ENCODE peak calls at places on chromosomes 7 and 10, in seven cellular contexts. I is heart right ventricle, U is GM18507, C is NCI-H2107, Y is fibroblast of the aortic adventitia, Q is retina, F is astrocyte. A is an unnamed sample.

GRCh38 chr7:121766676-121767075 is 106.3 kb upstream of the PTPRZ1 start:
- DNase-seq in C (no peak), F (no peak), I (no peak), U (no peak), Q (no peak), Y (no peak), A (no peak)

GRCh38 chr10:110870823-110871235 is 899 bp upstream of the PDCD4 start:
- DNase-seq in I (peak), Y (peak), Q (no peak), C (no peak), U (no peak), F (no peak), A (no peak)

GRCh38 chr10:68880181-68880580 is 20.9 kb upstream of the DDX50 start:
- DNase-seq in C (no peak), U (no peak), I (no peak), F (no peak), Q (no peak), Y (no peak), A (no peak)

GRCh38 chr10:75959912-75960311 is 528.5 kb downstream of the LRMDA start:
- DNase-seq in Y (peak), Q (no peak), C (no peak), U (no peak), I (no peak), F (no peak), A (no peak)

GRCh38 chr10:72291019-72291532 is 17.4 kb downstream of the DDIT4 start:
- DNase-seq in C (no peak), I (no peak), F (no peak), Q (no peak), U (no peak), Y (no peak), A (no peak)

GRCh38 chr7:21365866-21366624 is 61.8 kb upstream of the SP4 start:
- DNase-seq in U (no peak), I (no peak), F (peak), Y (peak), Q (no peak), C (no peak), A (no peak)

GRCh38 chr7:1846331-1847065 is 176.4 kb downstream of the ELFN1 start:
- DNase-seq in Q (peak), C (no peak), U (no peak), I (no peak), F (no peak), Y (no peak), A (no peak)

GRCh38 chr7:33873981-33874750 is 31.2 kb upstream of the BMPER start:
- DNase-seq in U (no peak), F (peak), I (no peak), Q (no peak), Y (peak), C (no peak), A (no peak)

GRCh38 chr7:92634125-92634710 is 44.0 kb upstream of the FAM133B start:
- DNase-seq in C (no peak), Y (peak), I (no peak), U (no peak), Q (no peak), F (peak), A (no peak)

GRCh38 chr7:141593134-141593533 is 41.9 kb downstream of the AGK start:
- DNase-seq in I (no peak), U (no peak), C (no peak), Q (no peak), Y (peak), F (peak), A (no peak)

GRCh38 chr7:997404-998395 is 14.7 kb downstream of the CYP2W1 start:
- DNase-seq in C (no peak), U (no peak), F (no peak), Y (no peak), I (no peak), Q (peak), A (no peak)

GRCh38 chr7:77626515-77627306 is 69.5 kb upstream of the RSBN1L start:
- DNase-seq in C (no peak), I (no peak), F (no peak), U (no peak), Y (peak), Q (no peak), A (no peak)

GRCh38 chr10:111986079-111986478 is 197.5 kb downstream of the GPAM start:
- DNase-seq in I (no peak), U (no peak), F (no peak), C (no peak), Q (no peak), Y (no peak), A (no peak)

GRCh38 chr7:92246363-92247101 is 758 bp downstream of the ANKIB1 start:
- DNase-seq in C (no peak), I (no peak), Q (peak), F (peak), Y (peak), U (peak), A (no peak)

GRCh38 chr7:584122-584465 is 64.4 kb upstream of the PDGFA start:
- DNase-seq in F (no peak), Q (no peak), U (no peak), I (no peak), Y (no peak), C (no peak), A (no peak)

GRCh38 chr7:111647881-111648280 is 85.6 kb upstream of the IMMP2L start:
- DNase-seq in C (no peak), F (no peak), I (no peak), U (no peak), Y (peak), Q (no peak), A (no peak)

GRCh38 chr7:29471444-29472138 is 92.0 kb upstream of the PRR15 start:
- DNase-seq in I (no peak), F (no peak), U (no peak), Q (no peak), C (no peak), Y (no peak), A (no peak)

GRCh38 chr10:79926037-79926436 is 22.9 kb downstream of the SFTPD start:
- DNase-seq in Y (no peak), C (no peak), Q (no peak), U (no peak), I (no peak), F (no peak), A (no peak)

GRCh38 chr10:55509168-55509567 is 708.1 kb upstream of the PCDH15 start:
- DNase-seq in F (no peak), U (no peak), I (no peak), Y (no peak), Q (no peak), C (no peak), A (no peak)

GRCh38 chr10:13416760-13417159 is 68.7 kb upstream of the SEPHS1 start:
- DNase-seq in U (no peak), F (no peak), C (no peak), I (no peak), Y (no peak), Q (no peak), A (peak)

GRCh38 chr7:117119192-117119924 is 166.1 kb downstream of the ST7 start:
- DNase-seq in U (no peak), I (peak), C (peak), F (peak), Y (peak), Q (peak), A (peak)

GRCh38 chr10:102627446-102628293 is 16.6 kb upstream of the TRIM8 start:
- DNase-seq in U (no peak), C (no peak), I (peak), Y (peak), Q (peak), F (peak), A (no peak)

GRCh38 chr10:102401735-102402511 is 6.4 kb downstream of the NFKB2 start:
- DNase-seq in Q (no peak), U (no peak), Y (peak), F (peak), I (no peak), C (no peak), A (no peak)

GRCh38 chr10:133139561-133140065 is 20.4 kb upstream of the KNDC1 start:
- DNase-seq in Y (no peak), I (no peak), C (no peak), F (no peak), U (no peak), Q (no peak), A (no peak)

GRCh38 chr10:90751107-90751997 is 106.5 kb downstream of the HTR7 start:
- DNase-seq in C (no peak), I (no peak), Y (peak), U (no peak), Q (peak), F (no peak), A (peak)

GRCh38 chr10:92544296-92544695 is 29.6 kb downstream of the IDE start:
- DNase-seq in U (no peak), Y (peak), C (no peak), Q (no peak), F (peak), I (no peak), A (peak)

GRCh38 chr10:61993676-61994401 is 92.3 kb downstream of the ARID5B start:
- DNase-seq in C (no peak), I (no peak), F (peak), Y (peak), Q (no peak), U (no peak), A (no peak)

GRCh38 chr10:28807760-28808613 is 130.7 kb downstream of the BAMBI start:
- DNase-seq in F (no peak), Q (peak), I (no peak), C (no peak), Y (peak), U (no peak), A (no peak)

GRCh38 chr10:128419466-128420019 is 293.3 kb upstream of the MKI67 start:
- DNase-seq in Q (no peak), F (no peak), U (no peak), C (no peak), Y (no peak), I (no peak), A (no peak)

A was measured in GM12864.